ENCODE peak calls at places on chromosome 3, in five cellular contexts. S is cardiac septum; G is stimulated activated CD8-positive, alpha-beta memory T cell treated with anti-CD3 and anti-CD28 coated beads, Interleukin-12 subunit alpha, Interleukin-12 subunit beta, amount 100 ng/mL, for 1 hour; C is NCI-H446; P is Panc1. Q is an unnamed sample.

GRCh38 chr3:148697311-148698189 is at the start of gene AGTR1:
- DNase-seq in C (peak), G (no peak), S (peak), P (no peak), Q (no peak)

GRCh38 chr3:106428565-106428994 is 559.8 kb upstream of the CBLB start:
- DNase-seq in P (no peak), C (peak), S (no peak), G (no peak), Q (no peak)

GRCh38 chr3:43098761-43099160 is 7.1 kb downstream of the POMGNT2 start:
- DNase-seq in G (no peak), C (no peak), S (no peak), P (no peak), Q (no peak)

GRCh38 chr3:72797773-72798543 is 50.3 kb downstream of the SHQ1 start:
- DNase-seq in P (no peak), G (no peak), C (peak), S (peak), Q (no peak)

GRCh38 chr3:189292667-189293478 is 121.1 kb downstream of the TPRG1 start:
- DNase-seq in C (peak), P (no peak), S (no peak), G (no peak), Q (no peak)

GRCh38 chr3:116842254-116842957 is 132.8 kb downstream of the TUSC7 start:
- DNase-seq in G (no peak), S (no peak), C (no peak), P (no peak), Q (no peak)

GRCh38 chr3:194203482-194204035 is 67.6 kb downstream of the HES1 start:
- DNase-seq in C (no peak), G (no peak), P (no peak), S (no peak), Q (no peak)

GRCh38 chr3:129439381-129439816 is 349 bp downstream of the MBD4 start:
- DNase-seq in G (no peak), S (peak), C (peak), P (no peak), Q (no peak)

Q was measured in NCI-H1694 treated with DMSO at 0.1 percent for 48 hours.